ENCODE peak calls at places on chromosomes 16 and 17, in five cellular contexts. N is A549, R is K562, M is ovary, L is sigmoid colon. K is an unnamed sample.

GRCh38 chr16:78434401-78434800 is 334.9 kb downstream of the WWOX start:
- DNase-seq in N (no peak), R (no peak), M (no peak), L (no peak), K (no peak)

GRCh38 chr17:67221062-67221998 is 23.7 kb downstream of the HELZ start:
- DNase-seq in N (peak; percentile 57), R (peak; percentile 29), M (no peak), L (no peak), K (no peak)

GRCh38 chr16:27401768-27402568 is at the start of gene IL21R:
- DNase-seq in N (no peak), R (peak; percentile 29), M (no peak), L (peak; percentile 69), K (peak; percentile 74)

GRCh38 chr16:85752511-85753420 is 1.9 kb upstream of the C16orf74 start:
- DNase-seq in N (no peak), R (peak; percentile 69), M (peak; percentile 26), L (peak; percentile 78), K (peak; percentile 46)

GRCh38 chr17:60163108-60163784 is 13.5 kb downstream of the CA4 start:
- DNase-seq in N (peak; percentile 0), R (peak; percentile 31), M (no peak), L (no peak), K (no peak)

GRCh38 chr17:71287246-71287828 is 833.5 kb upstream of the SOX9 start:
- DNase-seq in N (no peak), R (no peak), M (no peak), L (no peak), K (peak; percentile 10)

GRCh38 chr16:3282103-3282746 is 1.1 kb upstream of the ZNF263 start:
- DNase-seq in N (peak; percentile 82), R (no peak), M (no peak), L (no peak), K (no peak)

GRCh38 chr16:27718767-27719445 is 169.0 kb downstream of the KATNIP start:
- DNase-seq in N (no peak), R (no peak), M (no peak), L (peak; percentile 80), K (no peak)

GRCh38 chr17:3887811-3888210 is 5.0 kb downstream of the CAMKK1 start:
- DNase-seq in N (no peak), R (peak; percentile 43), M (no peak), L (no peak), K (no peak)

GRCh38 chr17:50265690-50266306 is 8.5 kb upstream of the TMEM92 start:
- DNase-seq in N (no peak), R (no peak), M (no peak), L (no peak), K (no peak)

GRCh38 chr17:13735444-13735843 is 133.7 kb upstream of the HS3ST3A1 start:
- DNase-seq in N (no peak), R (no peak), M (no peak), L (no peak), K (no peak)

GRCh38 chr16:86398622-86399021 is 111.7 kb upstream of the FOXF1 start:
- DNase-seq in N (no peak), R (no peak), M (no peak), L (no peak), K (no peak)

GRCh38 chr16:69483611-69484010 is 59.2 kb downstream of the CYB5B start:
- DNase-seq in N (no peak), R (no peak), M (no peak), L (peak; percentile 27), K (no peak)

GRCh38 chr16:85369741-85370528 is 243.2 kb upstream of the GSE1 start:
- DNase-seq in N (peak; percentile 79), R (peak; percentile 90), M (no peak), L (peak; percentile 86), K (peak; percentile 76)

GRCh38 chr17:45222273-45222993 is 748 bp downstream of the FMNL1 start:
- DNase-seq in N (no peak), R (peak; percentile 79), M (no peak), L (no peak), K (no peak)

GRCh38 chr17:61425682-61426481 is 26.2 kb downstream of the TBX2 start:
- DNase-seq in N (no peak), R (no peak), M (no peak), L (no peak), K (no peak)

GRCh38 chr17:7383742-7384488 is 3.0 kb downstream of the TNK1 start:
- DNase-seq in N (no peak), R (no peak), M (no peak), L (peak; percentile 72), K (peak; percentile 54)

GRCh38 chr17:13582776-13583414 is 18.8 kb downstream of the HS3ST3A1 start:
- DNase-seq in N (no peak), R (no peak), M (no peak), L (no peak), K (no peak)

GRCh38 chr17:9564104-9564503 is 11.5 kb downstream of the STX8 start:
- DNase-seq in N (no peak), R (no peak), M (no peak), L (no peak), K (no peak)

GRCh38 chr17:2855063-2855600 is 58.9 kb downstream of the RAP1GAP2 start:
- DNase-seq in N (no peak), R (no peak), M (no peak), L (no peak), K (no peak)

GRCh38 chr16:70512456-70512855 is 10.9 kb downstream of the COG4 start:
- DNase-seq in N (no peak), R (no peak), M (no peak), L (no peak), K (no peak)

GRCh38 chr16:54628796-54629625 is 301.7 kb upstream of the IRX5 start:
- DNase-seq in N (no peak), R (no peak), M (no peak), L (no peak), K (no peak)
- TF ChIP-seq EP300 in N (no peak), R (no peak), M (no peak), L (no peak), K (no peak)

GRCh38 chr17:75904749-75905521 is at the start of gene MRPL38:
- DNase-seq in N (peak; percentile 97), R (peak; percentile 94), M (peak; percentile 93), L (peak; percentile 97), K (peak; percentile 97)
- TF ChIP-seq EP300 in N (no peak), R (peak; percentile 45), M (no peak), L (no peak), K (no peak)

GRCh38 chr16:79964104-79964503 is 363.6 kb upstream of the MAF start:
- DNase-seq in N (no peak), R (no peak), M (no peak), L (no peak), K (no peak)
- TF ChIP-seq EP300 in N (no peak), R (no peak), M (no peak), L (no peak), K (no peak)

DNA sequence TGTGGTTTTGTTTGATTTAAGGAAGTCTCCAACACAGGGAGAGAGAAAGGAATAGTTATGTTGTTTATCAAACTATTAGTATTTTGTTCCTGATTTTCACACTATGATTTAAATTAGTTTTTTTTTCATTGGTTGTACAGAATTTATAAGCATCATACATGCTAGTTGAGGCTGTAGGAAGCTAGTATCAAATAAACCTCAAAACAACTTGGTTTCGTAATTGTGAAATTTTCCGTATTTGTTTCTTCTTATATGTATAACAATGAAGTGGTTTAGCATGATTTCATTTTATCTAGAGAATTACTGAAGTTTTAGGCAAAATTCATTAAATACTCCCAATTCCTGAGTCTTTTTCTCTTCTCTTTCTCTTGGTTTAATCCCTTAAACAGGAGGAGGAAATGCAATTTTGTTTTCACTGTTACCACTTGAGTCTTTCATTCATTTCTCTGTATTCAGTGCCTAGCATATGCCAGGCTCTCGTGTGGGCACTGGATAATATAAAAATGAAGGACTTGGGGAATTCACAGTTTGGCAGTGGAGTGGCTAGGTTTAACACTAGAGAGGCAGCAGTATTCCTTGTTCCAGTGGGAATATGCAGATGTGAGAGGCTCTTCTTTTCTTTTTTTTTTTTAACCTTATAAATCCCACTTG is 1.8 kb downstream of the CYLD start:
- DNase-seq in N (no peak), R (no peak), M (no peak), L (no peak), K (no peak)
- TF ChIP-seq EP300 in N (no peak), R (no peak), M (no peak), L (no peak), K (no peak)

GRCh38 chr16:1154887-1155331 is 2.0 kb downstream of the CACNA1H start:
- DNase-seq in N (peak; percentile 54), R (no peak), M (no peak), L (no peak), K (no peak)
- TF ChIP-seq EP300 in N (peak; percentile 12), R (no peak), M (no peak), L (no peak), K (no peak)

GRCh38 chr16:66337434-66338188 is 28.9 kb upstream of the CDH5 start:
- DNase-seq in N (no peak), R (no peak), M (no peak), L (no peak), K (no peak)

GRCh38 chr16:66334856-66335255 is 31.6 kb upstream of the CDH5 start:
- DNase-seq in N (no peak), R (no peak), M (no peak), L (no peak), K (no peak)

GRCh38 chr16:66332599-66332998 is 33.9 kb upstream of the CDH5 start:
- DNase-seq in N (no peak), R (no peak), M (no peak), L (no peak), K (no peak)

DNA sequence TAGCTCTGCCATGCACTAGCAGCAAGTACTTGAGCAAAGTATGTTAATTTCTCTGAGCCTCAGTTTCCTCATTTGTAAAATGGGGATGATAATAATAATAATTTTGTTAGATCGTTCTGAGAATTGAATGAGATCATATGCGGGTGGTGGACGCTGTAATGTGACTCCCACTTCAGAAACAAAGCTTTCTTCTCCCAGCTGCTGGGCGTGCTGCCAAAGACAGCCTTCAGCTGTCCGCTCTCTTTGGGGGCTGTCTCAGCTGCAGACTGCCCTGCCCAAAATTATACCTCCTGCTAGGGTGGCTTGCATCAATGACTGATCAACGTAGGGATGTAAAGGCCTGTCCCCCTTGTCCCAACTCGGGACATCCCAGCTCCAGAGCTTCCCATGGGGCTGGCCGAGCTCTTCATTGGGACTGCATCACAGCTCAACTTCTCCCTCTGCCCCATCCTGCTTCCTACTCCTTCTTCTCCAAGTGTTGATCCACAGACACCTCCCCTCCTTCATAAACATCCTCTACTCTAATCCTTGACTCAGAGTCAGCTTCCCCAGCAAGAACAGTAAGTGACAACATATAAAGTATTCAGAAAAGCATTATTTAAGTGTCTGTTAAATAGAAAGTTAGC is 30.7 kb upstream of the CDH5 start:
- DNase-seq in N (no peak), R (no peak), M (peak; percentile 39), L (no peak), K (peak; percentile 18)
- TF ChIP-seq EP300 in N (no peak), R (no peak), M (no peak), L (no peak), K (no peak)

GRCh38 chr17:82320140-82320840 is 2.9 kb upstream of the CD7 start:
- DNase-seq in N (no peak), R (no peak), M (no peak), L (no peak), K (no peak)
- TF ChIP-seq EP300 in N (no peak), R (no peak), M (no peak), L (no peak), K (no peak)